ENCODE peak calls at places on chromosomes 7 and 10, in seven cellular contexts. One of them, this sample, is unnamed.

GRCh38 chr10:17479015-17479615 is 24.7 kb upstream of the ST8SIA6 start:
- DNase-seq in NCI-H1417: no peak
- DNase-seq in HEK293T: no peak
- DNase-seq in tibial artery: no peak
- DNase-seq in NCI-H460: no peak
- DNase-seq in upper lobe of right lung: no peak
- DNase-seq in NCI-H1105: no peak
- DNase-seq in this sample: no peak

GRCh38 chr7:101677421-101678137 is 48.5 kb upstream of the MYL10 start:
- DNase-seq in NCI-H1417: no peak
- DNase-seq in upper lobe of right lung: no peak
- DNase-seq in NCI-H1105: no peak
- DNase-seq in tibial artery: no peak
- DNase-seq in HEK293T: no peak
- DNase-seq in NCI-H460: no peak
- DNase-seq in this sample: no peak

GRCh38 chr10:101843032-101843991 is at the start of gene KCNIP2:
- DNase-seq in NCI-H1417: peak
- DNase-seq in NCI-H460: no peak
- DNase-seq in NCI-H1105: peak
- DNase-seq in HEK293T: peak
- DNase-seq in tibial artery: no peak
- DNase-seq in upper lobe of right lung: peak
- DNase-seq in this sample: no peak

GRCh38 chr7:131538791-131539179 is 17.6 kb downstream of the PODXL start:
- DNase-seq in HEK293T: no peak
- DNase-seq in upper lobe of right lung: peak
- DNase-seq in NCI-H1417: no peak
- DNase-seq in tibial artery: no peak
- DNase-seq in NCI-H460: no peak
- DNase-seq in NCI-H1105: no peak
- DNase-seq in this sample: no peak

GRCh38 chr7:149161241-149161848 is 14.1 kb downstream of the ZNF398 start:
- DNase-seq in HEK293T: peak
- DNase-seq in NCI-H1105: no peak
- DNase-seq in NCI-H460: no peak
- DNase-seq in upper lobe of right lung: no peak
- DNase-seq in NCI-H1417: no peak
- DNase-seq in tibial artery: no peak
- DNase-seq in this sample: no peak

GRCh38 chr10:100007239-100008141 is 2.3 kb downstream of the DNMBP start:
- DNase-seq in NCI-H1105: no peak
- DNase-seq in HEK293T: no peak
- DNase-seq in NCI-H460: no peak
- DNase-seq in tibial artery: no peak
- DNase-seq in upper lobe of right lung: no peak
- DNase-seq in NCI-H1417: no peak
- DNase-seq in this sample: no peak

GRCh38 chr7:157607218-157607617 is 270.4 kb downstream of the DNAJB6 start:
- DNase-seq in upper lobe of right lung: peak
- DNase-seq in NCI-H1105: no peak
- DNase-seq in HEK293T: no peak
- DNase-seq in tibial artery: no peak
- DNase-seq in NCI-H460: no peak
- DNase-seq in NCI-H1417: no peak
- DNase-seq in this sample: no peak

GRCh38 chr7:25196132-25196896 is 32.0 kb downstream of the NPVF start:
- DNase-seq in tibial artery: no peak
- DNase-seq in upper lobe of right lung: no peak
- DNase-seq in NCI-H1417: no peak
- DNase-seq in NCI-H460: no peak
- DNase-seq in NCI-H1105: no peak
- DNase-seq in HEK293T: no peak
- DNase-seq in this sample: no peak

GRCh38 chr10:101065479-101066145 is 3.8 kb downstream of the KAZALD1 start:
- DNase-seq in NCI-H460: no peak
- DNase-seq in upper lobe of right lung: no peak
- DNase-seq in NCI-H1417: no peak
- DNase-seq in NCI-H1105: no peak
- DNase-seq in tibial artery: no peak
- DNase-seq in HEK293T: no peak
- DNase-seq in this sample: no peak